ENCODE peak calls at places on chromosomes 11 and 22, in four cellular contexts. Z, N, E and T are unnamed samples.

GRCh38 chr11:36333897-36334296 is 37.8 kb downstream of the PRR5L start:
- DNase-seq in E (no peak), N (no peak), Z (no peak), T (no peak)

GRCh38 chr11:45058344-45058743 is 88.1 kb upstream of the PRDM11 start:
- DNase-seq in N (no peak), E (no peak), Z (no peak), T (no peak)

GRCh38 chr11:84648413-84648812 is 978.7 kb downstream of the DLG2 start:
- DNase-seq in N (no peak), E (no peak), Z (no peak), T (no peak)

GRCh38 chr11:103581680-103582265 is 454.7 kb upstream of the DDI1 start:
- DNase-seq in N (no peak), E (no peak), Z (no peak), T (no peak)

GRCh38 chr11:66119348-66120133 is 49.5 kb downstream of the PACS1 start:
- DNase-seq in Z (no peak), E (no peak), N (no peak), T (no peak)

GRCh38 chr11:128894685-128895084 is 3.5 kb downstream of the KCNJ5 start:
- DNase-seq in N (no peak), Z (no peak), E (no peak), T (no peak)

GRCh38 chr11:122617297-122617696 is 38.2 kb upstream of the UBASH3B start:
- DNase-seq in Z (no peak), E (no peak), N (no peak), T (no peak)

GRCh38 chr22:46352691-46353386 is 17.3 kb downstream of the TRMU start:
- DNase-seq in E (peak), N (no peak), Z (no peak), T (no peak)

GRCh38 chr22:29907753-29908515 is 25.0 kb downstream of the MTMR3 start:
- DNase-seq in E (no peak), N (peak), Z (no peak), T (no peak)

GRCh38 chr11:60118333-60118732 is 29.9 kb downstream of the MS4A2 start:
- DNase-seq in N (no peak), Z (no peak), E (no peak), T (no peak)

GRCh38 chr11:134727204-134727603 is 315.2 kb upstream of the B3GAT1 start:
- DNase-seq in Z (no peak), N (no peak), E (no peak), T (no peak)

GRCh38 chr22:44291265-44292006 is 21.3 kb downstream of the SHISAL1 start:
- DNase-seq in Z (no peak), N (no peak), E (no peak), T (no peak)

GRCh38 chr22:38862375-38863329 is 9.4 kb downstream of the CBX6 start:
- DNase-seq in N (no peak), Z (no peak), E (no peak), T (no peak)

GRCh38 chr22:16970446-16970845 is 37.6 kb downstream of the GAB4 start:
- DNase-seq in N (no peak), E (no peak), Z (no peak), T (no peak)

GRCh38 chr11:132177106-132177505 is 806.7 kb downstream of the NTM start:
- DNase-seq in E (no peak), N (no peak), Z (peak), T (peak)

GRCh38 chr11:93487032-93487483 is 56.1 kb downstream of the SMCO4 start:
- DNase-seq in Z (no peak), N (no peak), E (no peak), T (no peak)

GRCh38 chr11:16778286-16778685 is 39.8 kb downstream of the C11orf58 start:
- DNase-seq in N (no peak), Z (no peak), E (no peak), T (no peak)

GRCh38 chr11:46630237-46630636 is 12.9 kb downstream of the ATG13 start:
- DNase-seq in E (no peak), N (no peak), Z (no peak), T (no peak)

GRCh38 chr22:24599514-24599913 is 3.5 kb upstream of the GGT1 start:
- DNase-seq in Z (no peak), N (no peak), E (no peak), T (no peak)

GRCh38 chr11:114132427-114132826 is 72.9 kb downstream of the ZBTB16 start:
- DNase-seq in Z (no peak), N (no peak), E (no peak), T (no peak)

GRCh38 chr22:49203091-49203862 is 624.4 kb downstream of the BRD1 start:
- DNase-seq in N (no peak), E (no peak), Z (no peak), T (no peak)

GRCh38 chr11:56843816-56844215 is 95.3 kb upstream of the OR9G4 start:
- DNase-seq in Z (no peak), N (no peak), E (no peak), T (no peak)

GRCh38 chr11:32630844-32631243 is 47.2 kb downstream of the EIF3M start:
- DNase-seq in Z (no peak), E (no peak), N (no peak), T (no peak)

GRCh38 chr22:23531283-23531921 is 48.7 kb downstream of the IGLL1 start:
- DNase-seq in N (peak), E (no peak), Z (no peak), T (no peak)

GRCh38 chr11:19121646-19122045 is 4.7 kb downstream of the ZDHHC13 start:
- DNase-seq in Z (no peak), E (no peak), N (no peak), T (no peak)

GRCh38 chr11:114166897-114167323 is 107.4 kb downstream of the ZBTB16 start:
- DNase-seq in N (no peak), Z (no peak), E (no peak), T (no peak)

GRCh38 chr11:27254744-27255446 is 108.1 kb downstream of the CCDC34 start:
- DNase-seq in Z (no peak), N (no peak), E (no peak), T (no peak)

GRCh38 chr11:100810666-100811065 is 123.6 kb downstream of the ARHGAP42 start:
- DNase-seq in Z (no peak), N (no peak), E (no peak), T (no peak)

GRCh38 chr11:57303990-57304579 is 20.7 kb downstream of the TNKS1BP1 start:
- DNase-seq in N (peak), Z (no peak), E (no peak), T (no peak)

GRCh38 chr11:121613724-121614123 is 161.0 kb upstream of the SORL1-AS1 start:
- DNase-seq in N (no peak), Z (no peak), E (no peak), T (no peak)

GRCh38 chr11:65486570-65487466 is 12.0 kb upstream of the MALAT1 start:
- DNase-seq in N (no peak), Z (no peak), E (no peak), T (no peak)

GRCh38 chr11:118901494-118902335 is 18.0 kb downstream of the CXCR5 start:
- DNase-seq in Z (no peak), E (no peak), N (peak), T (no peak)

GRCh38 chr22:48478529-48479265 is 1349.0 kb downstream of the BRD1 start:
- DNase-seq in E (no peak), N (no peak), Z (no peak), T (no peak)

GRCh38 chr22:44179196-44179988 is 1.3 kb upstream of the PARVG start:
- DNase-seq in E (no peak), Z (no peak), N (no peak), T (no peak)

GRCh38 chr11:66338276-66339162 is 2.3 kb upstream of the RIN1 start:
- DNase-seq in Z (no peak), E (no peak), N (no peak), T (no peak)

GRCh38 chr11:111086058-111086457 is 159.5 kb upstream of the POU2AF2 start:
- DNase-seq in N (no peak), E (peak), Z (no peak), T (no peak)

GRCh38 chr11:127003260-127003981 is 2.9 kb upstream of the KIRREL3 start:
- DNase-seq in Z (peak), E (peak), N (no peak), T (peak)

GRCh38 chr11:84333196-84333595 is 1047.0 kb upstream of the CCDC90B start:
- DNase-seq in E (no peak), Z (no peak), N (no peak), T (no peak)

GRCh38 chr22:49934144-49934890 is 15.9 kb downstream of the CRELD2 start:
- DNase-seq in N (no peak), E (no peak), Z (no peak), T (no peak)

GRCh38 chr22:35484651-35485372 is 55.8 kb upstream of the RASD2 start:
- DNase-seq in E (no peak), Z (no peak), N (no peak), T (no peak)

GRCh38 chr11:64226507-64227051 is 505 bp downstream of the NUDT22 start:
- DNase-seq in Z (no peak), E (no peak), N (no peak), T (no peak)
- TF ChIP-seq CTCF in Z (no peak), E (no peak), N (peak), T (no peak)

GRCh38 chr11:69842746-69843528 is 23.7 kb upstream of the FGF3 start:
- DNase-seq in E (no peak), N (no peak), Z (no peak), T (no peak)

GRCh38 chr11:69841170-69841858 is 22.1 kb upstream of the FGF3 start:
- DNase-seq in E (no peak), Z (no peak), N (no peak), T (no peak)

GRCh38 chr11:69843529-69843921 is 24.3 kb upstream of the FGF3 start:
- DNase-seq in E (no peak), Z (no peak), N (no peak), T (no peak)

GRCh38 chr11:69840371-69841169 is 21.4 kb upstream of the FGF3 start:
- DNase-seq in E (no peak), Z (no peak), N (no peak), T (no peak)

DNA sequence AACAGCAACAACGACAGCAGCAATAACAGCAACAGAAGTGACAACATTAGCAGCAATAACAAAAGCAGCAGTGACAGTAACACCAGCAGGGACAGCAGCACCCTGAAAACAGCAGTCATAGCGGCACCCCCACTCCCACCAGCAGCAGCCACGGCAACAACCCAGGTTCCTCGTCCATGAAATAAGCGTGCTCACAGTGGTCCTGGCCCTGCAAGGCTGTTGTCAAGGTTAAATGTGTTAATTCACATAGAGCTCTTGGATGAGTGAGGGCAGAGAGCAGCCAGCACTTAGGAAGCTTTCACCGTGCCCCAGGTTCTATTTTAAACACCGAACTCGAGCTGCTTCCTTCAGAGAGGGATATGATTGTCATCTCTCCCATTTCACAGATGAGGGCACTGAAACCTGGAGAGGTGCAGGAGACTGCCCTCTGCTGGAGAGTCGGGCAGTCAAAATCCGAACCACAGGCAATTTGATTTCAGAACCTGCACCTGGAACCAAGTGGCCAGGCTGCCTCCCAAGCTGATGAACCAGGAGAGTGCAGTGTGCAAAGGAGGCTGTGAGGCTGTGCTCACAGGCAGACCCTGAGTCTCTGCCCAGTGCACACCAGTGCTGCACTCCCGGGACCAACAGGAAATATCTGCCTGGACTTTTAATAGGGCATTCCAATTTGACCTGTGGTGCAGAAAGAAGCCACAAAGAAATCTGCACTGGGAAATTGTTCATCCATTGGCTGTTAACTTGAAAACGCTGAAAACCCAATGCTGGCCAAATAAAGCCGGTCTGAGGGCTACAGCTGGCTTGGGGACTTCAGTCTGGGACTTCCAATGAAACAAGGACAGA is 22.9 kb upstream of the FGF3 start:
- DNase-seq in N (no peak), Z (no peak), E (no peak), T (no peak)
- TF ChIP-seq CTCF in N (peak), Z (peak), E (peak), T (peak)

GRCh38 chr22:26753125-26753862 is 95.9 kb downstream of the MIAT start:
- DNase-seq in Z (no peak), E (no peak), N (no peak), T (no peak)
- TF ChIP-seq CTCF in Z (no peak), E (no peak), N (no peak), T (peak)

GRCh38 chr11:1303973-1304372 is 5.5 kb downstream of the TOLLIP start:
- DNase-seq in Z (no peak), N (no peak), E (no peak), T (no peak)

GRCh38 chr11:1304376-1304775 is 5.1 kb downstream of the TOLLIP start:
- DNase-seq in Z (no peak), N (no peak), E (no peak), T (no peak)

GRCh38 chr11:1302041-1302460 is 7.4 kb downstream of the TOLLIP start:
- DNase-seq in E (no peak), Z (no peak), N (no peak), T (no peak)

GRCh38 chr11:1302461-1303073 is 6.9 kb downstream of the TOLLIP start:
- DNase-seq in N (no peak), E (no peak), Z (no peak), T (no peak)

DNA sequence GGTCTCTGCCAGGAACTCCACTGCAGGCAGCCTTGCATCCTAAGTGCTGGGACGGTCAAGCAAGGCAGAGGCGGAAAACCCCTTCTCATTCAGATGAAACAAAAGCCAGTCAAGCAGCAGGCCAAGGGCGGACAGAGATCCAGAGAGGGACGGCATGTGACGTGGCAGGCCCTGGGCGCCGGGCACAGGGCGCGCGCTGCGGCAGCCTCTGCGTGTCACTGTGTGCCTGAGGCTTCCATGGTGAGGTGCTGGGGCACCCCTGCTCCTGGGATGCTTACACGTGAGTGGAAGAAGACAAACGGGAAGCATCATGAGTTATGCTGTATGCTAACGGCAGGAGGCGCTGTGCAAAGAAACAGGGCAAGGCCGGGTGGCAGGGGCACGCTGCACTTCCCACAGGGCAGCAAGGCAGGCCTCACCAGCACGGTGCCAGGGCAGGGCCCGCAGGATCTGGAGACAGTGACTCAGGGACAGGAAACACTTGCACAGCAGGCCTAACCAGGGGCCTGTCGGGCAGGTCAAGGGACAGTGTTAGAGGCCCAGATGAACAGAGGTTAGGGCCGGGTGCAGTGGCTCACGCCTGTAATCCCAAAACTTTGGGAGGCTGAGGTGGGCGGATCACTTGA is 6.1 kb downstream of the TOLLIP start:
- DNase-seq in E (peak), N (no peak), Z (peak), T (no peak)
- TF ChIP-seq CTCF in E (peak), N (peak), Z (peak), T (peak)

GRCh38 chr11:20991471-20991870 is 322.1 kb downstream of the NELL1 start:
- DNase-seq in E (no peak), Z (no peak), N (no peak), T (no peak)

GRCh38 chr11:20990447-20990846 is 321.1 kb downstream of the NELL1 start:
- DNase-seq in E (no peak), Z (no peak), N (no peak), T (no peak)
- TF ChIP-seq CTCF in E (no peak), Z (no peak), N (no peak), T (no peak)

GRCh38 chr11:86769219-86769618 is 31.1 kb upstream of the PRSS23 start:
- DNase-seq in N (no peak), E (no peak), Z (no peak), T (no peak)
- TF ChIP-seq CTCF in N (no peak), E (no peak), Z (no peak), T (no peak)